ENCODE peak calls at places on chromosome X, in seven cellular contexts. Y is heart right ventricle; B is activated naive CD4-positive, alpha-beta T cell treated with anti-CD3 and anti-CD28 coated beads, Interleukin-2, amount 10 ng/mL, durations not matched to agents 7 days and 5 days; F is activated T-cell treated with anti-CD3 and anti-CD28 coated beads, Interleukin-2, amount 50 U/mL, for 4 hours; U is psoas muscle; J is NCI-H1092 treated with DMSO at 0.1 percent for 48 hours; E is hepatocyte. R is an unnamed sample.

GRCh38 chrX:31590581-31591113 is 518.8 kb upstream of the FTHL17 start:
- DNase-seq in J (no peak), U (no peak), B (no peak), E (no peak), Y (no peak), F (no peak), R (no peak)

GRCh38 chrX:22674947-22675346 is 324.8 kb upstream of the DDX53 start:
- DNase-seq in U (no peak), E (no peak), B (no peak), J (peak; percentile 85), F (no peak), Y (no peak), R (peak; percentile 43)

GRCh38 chrX:1281511-1281910 is 12.9 kb downstream of the CSF2RA start:
- DNase-seq in F (no peak), U (no peak), Y (no peak), E (no peak), J (no peak), B (no peak), R (no peak)

GRCh38 chrX:133634416-133634815 is 219.1 kb upstream of the GPC4 start:
- DNase-seq in J (no peak), B (no peak), U (no peak), E (no peak), F (no peak), Y (no peak), R (no peak)

GRCh38 chrX:10050481-10050880 is 83.3 kb downstream of the CLDN34 start:
- DNase-seq in J (no peak), U (peak; percentile 56), E (no peak), F (no peak), B (no peak), Y (peak; percentile 65), R (no peak)

GRCh38 chrX:106481341-106481740 is 130.4 kb upstream of the RADX start:
- DNase-seq in U (no peak), B (peak; percentile 40), E (peak; percentile 79), J (peak; percentile 59), F (peak; percentile 28), Y (peak; percentile 17), R (no peak)

GRCh38 chrX:11528623-11529022 is 137.1 kb downstream of the ARHGAP6 start:
- DNase-seq in J (no peak), U (no peak), Y (no peak), E (no peak), F (no peak), B (no peak), R (no peak)

GRCh38 chrX:7996414-7996813 is 69.2 kb upstream of the PNPLA4 start:
- DNase-seq in Y (peak; percentile 11), U (no peak), J (peak; percentile 81), F (peak; percentile 10), E (peak; percentile 36), B (peak; percentile 36), R (no peak)

GRCh38 chrX:69032601-69033000 is 132.7 kb downstream of the PJA1 start:
- DNase-seq in B (no peak), Y (no peak), E (peak; percentile 49), J (no peak), F (no peak), U (no peak), R (no peak)

GRCh38 chrX:4710618-4711433 is 997.4 kb upstream of the PRKX start:
- DNase-seq in F (no peak), Y (no peak), B (no peak), E (peak; percentile 76), J (no peak), U (no peak), R (peak; percentile 74)

GRCh38 chrX:86348669-86349068 is 200.4 kb downstream of the DACH2 start:
- DNase-seq in F (no peak), B (no peak), J (no peak), U (no peak), E (no peak), Y (no peak), R (no peak)

GRCh38 chrX:32483534-32484136 is 727.7 kb downstream of the DMD start:
- DNase-seq in J (peak; percentile 20), F (no peak), U (no peak), E (peak; percentile 25), Y (no peak), B (no peak), R (peak; percentile 0)

GRCh38 chrX:40267334-40268118 is 169.8 kb upstream of the BCOR start:
- DNase-seq in B (no peak), Y (peak; percentile 15), E (no peak), U (no peak), F (no peak), J (no peak), R (no peak)

GRCh38 chrX:34884693-34885277 is 57.8 kb upstream of the FAM47B start:
- DNase-seq in J (no peak), E (peak; percentile 49), U (no peak), Y (no peak), B (no peak), F (no peak), R (peak; percentile 28)

GRCh38 chrX:76555816-76556215 is 128.3 kb downstream of the MAGEE1 start:
- DNase-seq in F (no peak), B (peak; percentile 29), J (no peak), E (peak; percentile 17), U (no peak), Y (no peak), R (peak; percentile 1)

GRCh38 chrX:30935985-30936384 is 46.9 kb upstream of the TAB3 start:
- DNase-seq in Y (no peak), J (peak; percentile 22), B (no peak), E (peak; percentile 52), U (no peak), F (no peak), R (no peak)

GRCh38 chrX:150062292-150063137 is 124.2 kb upstream of the EOLA2 start:
- DNase-seq in F (no peak), J (peak; percentile 63), U (peak; percentile 80), Y (no peak), E (no peak), B (no peak), R (peak; percentile 85)

GRCh38 chrX:143437439-143437838 is 79.8 kb downstream of the SPANXN3 start:
- DNase-seq in B (no peak), U (no peak), Y (no peak), J (peak; percentile 58), E (peak; percentile 8), F (no peak), R (no peak)

GRCh38 chrX:11998944-11999343 is 139.3 kb upstream of the FRMPD4 start:
- DNase-seq in Y (no peak), F (no peak), U (no peak), J (no peak), E (no peak), B (no peak), R (no peak)

GRCh38 chrX:72358313-72358712 is 52.6 kb upstream of the CITED1 start:
- DNase-seq in B (no peak), J (no peak), E (no peak), Y (no peak), F (no peak), U (no peak), R (no peak)

GRCh38 chrX:1534321-1535168 is 2.4 kb downstream of the P2RY8 start:
- DNase-seq in J (no peak), E (no peak), U (no peak), Y (no peak), B (peak; percentile 69), F (peak; percentile 15), R (no peak)

GRCh38 chrX:9770319-9770718 is 4.7 kb upstream of the GPR143 start:
- DNase-seq in F (no peak), Y (no peak), J (no peak), E (no peak), U (no peak), B (no peak), R (no peak)

GRCh38 chrX:119503484-119503861 is 35.2 kb downstream of the SLC25A5 start:
- DNase-seq in B (no peak), E (peak; percentile 33), F (no peak), J (no peak), Y (no peak), U (no peak), R (peak; percentile 54)

GRCh38 chrX:130110379-130111219 is at the start of gene ELF4:
- DNase-seq in F (peak; percentile 63), U (no peak), J (peak; percentile 24), Y (no peak), B (peak; percentile 70), E (peak; percentile 77), R (peak; percentile 35)

GRCh38 chrX:45134303-45134702 is 66.4 kb downstream of the DIPK2B start:
- DNase-seq in F (no peak), U (no peak), E (no peak), B (no peak), J (no peak), Y (peak; percentile 50), R (no peak)